ENCODE peak calls at places on chromosomes 12 and 14, in ten cellular contexts. G is psoas muscle, U is neuronal stem cell, M is fibroblast of lung, J is left ventricle myocardium inferior, N is suprapubic skin, H is trophoblast cell, I is aorta, S is OCI-LY7, T is ovary. E is an unnamed sample.

GRCh38 chr12:47078086-47078395 is 1.4 kb upstream of the PCED1B start:
- DNase-seq in G (no peak), U (no peak), M (no peak), J (no peak), N (no peak), H (no peak), I (no peak), S (no peak), T (no peak), E (no peak)

GRCh38 chr12:55142896-55143870 is 17.0 kb downstream of the OR9K2 start:
- DNase-seq in G (no peak), U (peak; percentile 35), M (peak; percentile 27), J (no peak), N (no peak), H (peak; percentile 72), I (no peak), S (peak; percentile 76), T (no peak), E (peak; percentile 68)

GRCh38 chr14:65975865-65976264 is 510.3 kb upstream of the CCDC196 start:
- DNase-seq in G (no peak), U (no peak), M (no peak), J (no peak), N (no peak), H (no peak), I (no peak), S (no peak), T (no peak), E (no peak)

GRCh38 chr12:93061414-93062099 is 132.5 kb upstream of the EEA1 start:
- DNase-seq in G (peak; percentile 10), U (no peak), M (no peak), J (peak; percentile 55), N (no peak), H (no peak), I (peak; percentile 49), S (no peak), T (peak; percentile 18), E (no peak)

GRCh38 chr12:15088115-15088514 is 115.3 kb downstream of the PDE6H start:
- DNase-seq in G (no peak), U (no peak), M (no peak), J (no peak), N (no peak), H (no peak), I (no peak), S (no peak), T (no peak), E (no peak)

GRCh38 chr12:123149088-123149827 is 1.6 kb downstream of the PITPNM2 start:
- DNase-seq in G (no peak), U (no peak), M (no peak), J (no peak), N (peak; percentile 41), H (no peak), I (no peak), S (no peak), T (peak; percentile 31), E (no peak)

GRCh38 chr12:7221486-7221885 is 32.0 kb downstream of the PEX5 start:
- DNase-seq in G (no peak), U (no peak), M (no peak), J (no peak), N (no peak), H (no peak), I (no peak), S (no peak), T (no peak), E (no peak)

GRCh38 chr14:80310950-80311349 is 99.6 kb upstream of the DIO2 start:
- DNase-seq in G (no peak), U (no peak), M (peak; percentile 31), J (no peak), N (no peak), H (no peak), I (no peak), S (no peak), T (no peak), E (no peak)

GRCh38 chr12:26298785-26299621 is 103.6 kb downstream of the SSPN start:
- DNase-seq in G (no peak), U (no peak), M (peak; percentile 90), J (no peak), N (no peak), H (peak; percentile 42), I (no peak), S (peak; percentile 59), T (no peak), E (no peak)

DNA sequence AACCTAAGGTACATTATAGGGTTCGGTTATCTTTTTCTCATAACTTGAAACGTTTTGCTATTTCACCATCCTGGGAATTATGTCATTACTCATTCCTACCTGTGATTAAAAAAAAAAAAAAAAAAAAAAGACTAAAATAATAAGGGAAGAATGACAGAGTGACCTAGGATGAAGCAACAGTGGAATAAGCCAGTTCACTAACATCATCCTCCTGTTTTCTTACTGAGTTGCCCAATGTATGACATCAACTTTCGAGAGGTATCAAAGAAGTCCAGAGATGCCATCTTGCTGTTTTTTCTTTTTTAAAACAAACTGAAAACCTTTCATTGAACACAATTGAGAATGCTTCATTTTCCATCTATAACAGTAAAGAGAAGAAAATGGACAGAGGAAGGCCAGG is 42.8 kb downstream of the AMN start:
- DNase-seq in G (no peak), U (no peak), M (no peak), J (no peak), N (no peak), H (no peak), I (no peak), S (no peak), T (no peak), E (no peak)
- H3K36me3 ChIP-seq in G (peaks cover 100% of the 10 kb centered on the region), U (peaks cover 42% of the 10 kb centered on the region), M (peaks cover 28% of the 10 kb centered on the region), J (peaks cover 100% of the 10 kb centered on the region), N (peaks cover 97% of the 10 kb centered on the region), H (peaks cover 61% of the 10 kb centered on the region), I (peaks cover 26% of the 10 kb centered on the region), S (no peaks in the 10 kb centered on the region), T (no peaks in the 10 kb centered on the region), E (peaks cover 35% of the 10 kb centered on the region)

GRCh38 chr12:9795945-9796344 is 31.3 kb upstream of the KLRF1 start:
- DNase-seq in G (no peak), U (no peak), M (no peak), J (no peak), N (no peak), H (no peak), I (no peak), S (no peak), T (no peak), E (no peak)
- H3K27ac ChIP-seq in G (no peak overlapping the region), U (no peak overlapping the region), M (no peak overlapping the region), J (no peak overlapping the region), N (no peak overlapping the region), H (no peak overlapping the region), I (no peak overlapping the region), S (no peak overlapping the region), T (no peak overlapping the region), E (no peak overlapping the region)

DNA sequence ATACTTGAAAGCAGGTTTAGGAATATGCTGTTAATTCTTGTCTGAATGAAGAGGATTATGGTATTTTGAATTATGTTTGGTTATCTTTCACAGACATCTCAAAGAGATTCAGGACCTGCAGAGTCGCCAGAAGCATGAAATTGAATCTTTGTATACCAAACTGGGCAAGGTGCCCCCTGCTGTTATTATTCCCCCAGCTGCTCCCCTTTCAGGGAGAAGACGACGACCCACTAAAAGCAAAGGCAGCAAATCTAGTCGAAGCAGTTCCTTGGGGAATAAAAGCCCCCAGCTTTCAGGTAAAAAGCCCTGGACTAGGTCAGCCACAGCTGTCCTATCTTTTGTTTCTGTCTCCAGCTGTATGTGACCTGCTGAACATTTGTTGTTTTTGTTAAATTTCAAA is 52.1 kb downstream of the RAD52 start:
- DNase-seq in G (no peak), U (no peak), M (no peak), J (no peak), N (no peak), H (no peak), I (no peak), S (no peak), T (no peak), E (no peak)
- H3K36me3 ChIP-seq in G (peaks cover 96% of the 10 kb centered on the region), U (peaks cover 20% of the 10 kb centered on the region), M (peaks cover 13% of the 10 kb centered on the region), J (peaks cover 97% of the 10 kb centered on the region), N (peaks cover 98% of the 10 kb centered on the region), H (peaks cover 31% of the 10 kb centered on the region), I (peaks cover 5% of the 10 kb centered on the region), S (peaks cover 83% of the 10 kb centered on the region), T (no peaks in the 10 kb centered on the region), E (peaks cover 11% of the 10 kb centered on the region)

GRCh38 chr14:34999500-34999899 is 16.7 kb downstream of the SRP54 start:
- DNase-seq in G (no peak), U (no peak), M (no peak), J (no peak), N (no peak), H (no peak), I (no peak), S (no peak), T (no peak), E (no peak)
- H3K27ac ChIP-seq in G (no peak overlapping the region), U (no peak overlapping the region), M (no peak overlapping the region), J (no peak overlapping the region), N (no peak overlapping the region), H (no peak overlapping the region), I (no peak overlapping the region), S (no peak overlapping the region), T (no peak overlapping the region), E (no peak overlapping the region)

DNA sequence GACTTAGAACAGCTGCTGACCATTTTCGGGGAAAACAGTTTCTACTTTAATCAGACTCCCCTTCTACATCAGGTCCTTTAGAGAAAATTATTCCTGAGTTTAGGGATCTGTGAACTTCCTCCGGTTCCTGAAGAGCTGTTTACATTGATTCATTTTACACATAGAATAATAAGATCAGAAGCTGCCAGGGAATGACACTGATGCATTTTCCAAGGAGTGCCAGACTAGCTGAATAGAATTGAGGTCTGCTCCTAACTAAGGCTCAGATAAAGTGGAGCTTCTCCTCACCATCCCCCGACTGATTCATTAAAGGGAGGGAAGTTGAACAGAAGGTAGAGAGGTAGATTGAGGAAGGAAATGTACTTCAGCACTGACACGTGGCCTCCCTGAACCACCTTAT is 41.9 kb upstream of the PSMA6 start:
- DNase-seq in G (no peak), U (no peak), M (no peak), J (no peak), N (no peak), H (no peak), I (no peak), S (no peak), T (no peak), E (no peak)
- H3K36me3 ChIP-seq in G (no peaks in the 10 kb centered on the region), U (peaks cover 2% of the 10 kb centered on the region), M (no peaks in the 10 kb centered on the region), J (no peaks in the 10 kb centered on the region), N (no peaks in the 10 kb centered on the region), H (no peaks in the 10 kb centered on the region), I (peaks cover 2% of the 10 kb centered on the region), S (peaks cover 4% of the 10 kb centered on the region), T (no peaks in the 10 kb centered on the region), E (no peaks in the 10 kb centered on the region)

DNA sequence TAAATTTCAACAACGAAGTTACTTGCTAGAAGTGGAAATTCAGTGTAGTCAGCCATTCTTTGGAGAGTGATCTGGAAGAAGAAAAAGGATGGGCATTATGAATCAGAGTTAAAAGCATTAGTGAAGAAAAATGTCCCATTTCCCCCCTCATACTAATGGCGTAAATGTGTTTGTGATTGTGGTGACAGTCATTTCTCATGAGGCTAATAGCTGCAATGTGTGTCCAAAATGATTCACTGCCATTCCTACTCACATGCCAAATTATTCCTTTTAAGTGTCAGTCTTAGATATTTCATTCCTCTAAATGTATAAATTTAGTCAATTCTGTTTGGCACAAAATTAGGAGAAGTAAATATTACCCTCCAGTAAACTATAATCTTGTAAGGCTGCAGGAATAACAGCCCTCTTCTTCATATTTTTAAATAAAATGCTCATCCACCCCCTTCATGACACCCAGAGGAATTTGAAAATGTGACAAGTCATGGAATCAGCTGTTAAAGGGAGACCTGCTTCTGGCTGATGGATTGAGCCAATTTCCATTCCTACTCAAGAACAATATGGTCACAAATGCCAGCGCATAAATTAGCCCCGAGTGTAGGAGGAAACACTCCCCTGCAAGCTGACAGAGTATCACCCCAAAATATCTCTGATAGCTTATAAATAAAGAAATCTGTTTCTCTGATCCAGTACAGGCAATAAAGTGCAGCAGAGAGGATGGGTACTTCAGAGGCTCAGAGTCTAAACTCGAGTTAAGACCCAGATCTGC is 912.3 kb upstream of the SEL1L start:
- DNase-seq in G (no peak), U (no peak), M (no peak), J (no peak), N (no peak), H (no peak), I (no peak), S (no peak), T (no peak), E (no peak)
- H3K27ac ChIP-seq in G (no peak overlapping the region), U (no peak overlapping the region), M (no peak overlapping the region), J (no peak overlapping the region), N (no peak overlapping the region), H (no peak overlapping the region), I (no peak overlapping the region), S (no peak overlapping the region), T (no peak overlapping the region), E (no peak overlapping the region)

E was measured in iPS DF 6.9.